ENCODE peak calls at places on chromosomes 11 and 22, in four cellular contexts. X is GM12878, D is H1, G is HepG2. B is an unnamed sample.

GRCh38 chr11:118338637-118339061 is 3.9 kb downstream of the CD3D start:
- DNase-seq in X (no peak), D (no peak), G (peak; percentile 68), B (no peak)

GRCh38 chr22:33573479-33573878 is 346.8 kb downstream of the LARGE1 start:
- DNase-seq in X (no peak), D (no peak), G (peak; percentile 57), B (no peak)

GRCh38 chr22:45502215-45503070 is at the start of gene FBLN1:
- DNase-seq in X (no peak), D (peak; percentile 86), G (peak; percentile 71), B (no peak)

GRCh38 chr11:12413141-12414055 is 36.0 kb downstream of the PARVA start:
- DNase-seq in X (no peak), D (no peak), G (no peak), B (no peak)

GRCh38 chr22:31586137-31586920 is 75.7 kb downstream of the PISD start:
- DNase-seq in X (no peak), D (no peak), G (peak; percentile 84), B (no peak)

GRCh38 chr11:65279713-65280459 is 18.1 kb downstream of the POLA2 start:
- DNase-seq in X (peak; percentile 46), D (no peak), G (peak; percentile 24), B (no peak)

GRCh38 chr11:61267437-61267841 is 26.5 kb downstream of the PGA5 start:
- DNase-seq in X (no peak), D (no peak), G (peak; percentile 66), B (no peak)

GRCh38 chr11:54558919-54559318 is 44.9 kb downstream of the OR4C46 start:
- DNase-seq in X (no peak), D (no peak), G (no peak), B (peak; percentile 6)

GRCh38 chr11:75301602-75302345 is 49.7 kb downstream of the ARRB1 start:
- DNase-seq in X (no peak), D (no peak), G (no peak), B (no peak)

GRCh38 chr11:80587906-80588305 is 1147.1 kb upstream of the TENM4 start:
- DNase-seq in X (no peak), D (no peak), G (no peak), B (no peak)

GRCh38 chr11:30488304-30488998 is 97.7 kb downstream of the MPPED2 start:
- DNase-seq in X (no peak), D (no peak), G (peak; percentile 93), B (no peak)

GRCh38 chr11:124402326-124402922 is 3.6 kb upstream of the OR8B3 start:
- DNase-seq in X (no peak), D (peak; percentile 64), G (peak; percentile 56), B (peak; percentile 49)

GRCh38 chr22:48719978-48720661 is 1107.6 kb downstream of the BRD1 start:
- DNase-seq in X (no peak), D (peak; percentile 80), G (no peak), B (peak; percentile 8)

GRCh38 chr11:1652778-1653540 is 23.4 kb downstream of the KRTAP5-5 start:
- DNase-seq in X (no peak), D (peak; percentile 95), G (peak; percentile 35), B (peak; percentile 28)

GRCh38 chr11:45850446-45850845 is 3.2 kb downstream of the CRY2 start:
- DNase-seq in X (no peak), D (no peak), G (no peak), B (no peak)

GRCh38 chr11:29809121-29809520 is 207.7 kb downstream of the KCNA4 start:
- DNase-seq in X (no peak), D (no peak), G (no peak), B (no peak)

GRCh38 chr11:73461335-73461840 is 85.2 kb downstream of the RELT start:
- DNase-seq in X (no peak), D (no peak), G (no peak), B (no peak)

GRCh38 chr11:73461844-73462435 is 85.7 kb downstream of the RELT start:
- DNase-seq in X (peak; percentile 3), D (no peak), G (no peak), B (no peak)

GRCh38 chr11:73465019-73465675 is 88.9 kb downstream of the RELT start:
- DNase-seq in X (no peak), D (no peak), G (no peak), B (no peak)

GRCh38 chr11:73464347-73464746 is 88.1 kb downstream of the RELT start:
- DNase-seq in X (no peak), D (no peak), G (no peak), B (no peak)

GRCh38 chr11:73463359-73463758 is 87.2 kb downstream of the RELT start:
- DNase-seq in X (no peak), D (no peak), G (no peak), B (no peak)
- TF ChIP-seq YY1 in X (no peak), D (no peak), G (no peak), B (no peak)

GRCh38 chr22:40196628-40197027 is 18.9 kb downstream of the TNRC6B start:
- DNase-seq in X (peak; percentile 48), D (no peak), G (no peak), B (no peak)

GRCh38 chr22:40190501-40190900 is 12.8 kb downstream of the TNRC6B start:
- DNase-seq in X (no peak), D (no peak), G (no peak), B (no peak)

GRCh38 chr22:40189979-40190378 is 12.3 kb downstream of the TNRC6B start:
- DNase-seq in X (no peak), D (no peak), G (no peak), B (no peak)

GRCh38 chr22:40194656-40195055 is 16.9 kb downstream of the TNRC6B start:
- DNase-seq in X (no peak), D (no peak), G (no peak), B (no peak)

GRCh38 chr22:40193429-40194421 is 16.0 kb downstream of the TNRC6B start:
- DNase-seq in X (no peak), D (peak; percentile 63), G (no peak), B (peak; percentile 62)
- TF ChIP-seq ZNF274 in X (no peak), D (no peak), G (no peak), B (no peak)

GRCh38 chr11:72831521-72832300 is 17.5 kb downstream of the ATG16L2 start:
- DNase-seq in X (no peak), D (peak; percentile 90), G (peak; percentile 63), B (peak; percentile 75)
- TF ChIP-seq SUZ12 in X (no peak), D (no peak), G (no peak), B (no peak)

GRCh38 chr22:30575011-30575671 is 676 bp upstream of the GAL3ST1 start:
- DNase-seq in X (no peak), D (no peak), G (no peak), B (no peak)
- TF ChIP-seq YY1 in X (no peak), D (no peak), G (no peak), B (no peak)

DNA sequence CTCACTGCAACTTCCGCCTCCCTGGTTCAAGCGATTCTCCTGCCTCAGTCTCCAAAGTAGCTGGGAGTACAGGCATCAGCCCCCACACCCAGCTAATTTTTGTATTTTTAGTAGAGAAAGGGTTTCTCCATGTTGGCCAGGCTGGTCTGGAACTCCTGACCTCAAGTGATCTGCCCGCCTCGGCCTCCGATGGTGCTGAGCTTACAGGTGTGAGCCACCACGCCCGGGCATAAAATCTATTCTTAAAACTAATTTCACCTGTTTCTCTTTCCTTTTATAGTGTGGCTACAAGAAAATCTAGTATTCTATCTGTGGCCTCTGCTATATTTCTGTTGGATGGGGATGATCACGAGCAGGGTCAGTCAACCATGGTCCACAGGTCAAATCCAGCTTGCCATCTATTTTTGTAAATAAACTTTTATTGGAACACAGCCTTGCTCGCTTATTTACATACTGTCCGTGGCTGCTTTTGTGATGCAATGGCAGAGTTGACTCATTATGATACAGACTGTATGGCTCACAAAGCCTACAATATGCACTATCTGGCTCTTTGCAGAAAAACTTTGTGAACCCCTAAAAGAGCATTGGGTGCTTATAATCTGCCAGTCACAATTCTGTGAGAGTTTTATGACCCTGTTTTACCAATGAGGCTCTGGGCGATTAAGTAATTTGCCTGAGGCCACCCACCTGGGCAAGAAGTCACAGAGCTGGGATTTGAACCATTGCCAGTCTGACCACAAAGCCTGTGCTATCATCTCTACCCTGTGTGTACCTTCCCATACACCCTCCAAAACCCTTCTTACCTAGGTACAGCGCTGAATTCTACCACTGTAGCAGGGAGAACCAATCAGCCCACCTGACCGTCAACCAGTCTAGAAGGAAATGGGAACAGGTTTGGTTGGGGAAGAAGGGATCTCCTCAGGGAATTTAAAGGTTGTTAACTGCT is 28.3 kb downstream of the SLC1A2 start:
- DNase-seq in X (peak; percentile 82), D (no peak), G (peak; percentile 78), B (no peak)
- TF ChIP-seq ZNF274 in X (no peak), D (no peak), G (no peak), B (no peak)

GRCh38 chr11:76803023-76803422 is 19.9 kb downstream of the TSKU start:
- DNase-seq in X (no peak), D (no peak), G (no peak), B (no peak)

GRCh38 chr11:76801736-76802135 is 18.6 kb downstream of the TSKU start:
- DNase-seq in X (no peak), D (no peak), G (peak; percentile 61), B (no peak)

GRCh38 chr11:76803811-76804600 is 20.9 kb downstream of the TSKU start:
- DNase-seq in X (no peak), D (no peak), G (no peak), B (no peak)

GRCh38 chr11:76802151-76802550 is 19.0 kb downstream of the TSKU start:
- DNase-seq in X (no peak), D (peak; percentile 16), G (no peak), B (no peak)

GRCh38 chr11:76802621-76803020 is 19.5 kb downstream of the TSKU start:
- DNase-seq in X (no peak), D (peak; percentile 45), G (no peak), B (no peak)
- TF ChIP-seq SUZ12 in X (no peak), D (no peak), G (no peak), B (no peak)

B was measured in NT2/D1.